ENCODE peak calls at places on chromosome 20, in nine cellular contexts. N is glutamatergic neuron, J is AG10803, Q is mucosa of descending colon, K is cardiac fibroblast, E is type B pancreatic cell, C is epithelial cell of esophagus, M is breast epithelium, H is tibial artery. Y is an unnamed sample.

GRCh38 chr20:50012282-50013263 is 29.8 kb downstream of the SNAI1 start:
- DNase-seq in M (no peak), C (no peak), J (no peak), E (no peak), H (no peak), N (no peak), K (no peak), Q (no peak), Y (peak)

GRCh38 chr20:47735412-47736400 is 49.6 kb downstream of the SULF2 start:
- DNase-seq in C (no peak), M (peak), N (no peak), J (peak), H (no peak), K (peak), E (no peak), Q (no peak), Y (no peak)

GRCh38 chr20:47480239-47480638 is 21.4 kb upstream of the NCOA3 start:
- DNase-seq in N (no peak), C (no peak), E (no peak), H (no peak), J (no peak), Q (no peak), M (no peak), K (no peak), Y (no peak)

GRCh38 chr20:9330151-9330550 is 184.2 kb upstream of the LAMP5 start:
- DNase-seq in J (no peak), K (no peak), Q (peak), N (no peak), C (no peak), H (no peak), M (no peak), E (no peak), Y (no peak)

GRCh38 chr20:32560989-32561830 is 23.9 kb downstream of the NOL4L start:
- DNase-seq in J (no peak), C (no peak), N (peak), E (no peak), K (no peak), Q (no peak), M (no peak), H (no peak), Y (peak)

GRCh38 chr20:37209193-37209592 is 29.8 kb upstream of the MROH8 start:
- DNase-seq in H (no peak), Q (no peak), C (no peak), E (no peak), K (no peak), M (no peak), J (no peak), N (no peak), Y (no peak)

GRCh38 chr20:53048387-53048786 is 76.2 kb downstream of the TSHZ2 start:
- DNase-seq in E (no peak), J (no peak), M (no peak), Q (no peak), N (no peak), K (no peak), C (no peak), H (no peak), Y (no peak)

GRCh38 chr20:43746344-43747137 is 19.7 kb upstream of the GTSF1L start:
- DNase-seq in K (no peak), Q (no peak), N (no peak), M (no peak), C (no peak), H (no peak), E (no peak), J (no peak), Y (no peak)

GRCh38 chr20:58150772-58151171 is 77.7 kb downstream of the ANKRD60 start:
- DNase-seq in K (no peak), M (no peak), N (peak), C (no peak), H (no peak), J (no peak), E (no peak), Q (peak), Y (peak)

GRCh38 chr20:44212792-44213191 is 2.2 kb upstream of the OSER1 start:
- DNase-seq in Q (no peak), M (no peak), J (no peak), C (peak), H (no peak), K (no peak), E (no peak), N (no peak), Y (no peak)

GRCh38 chr20:49700411-49701185 is 13.1 kb downstream of the B4GALT5 start:
- DNase-seq in C (peak), K (peak), H (no peak), Q (no peak), E (no peak), J (peak), M (no peak), N (no peak), Y (no peak)

GRCh38 chr20:25280051-25280573 is 32.2 kb downstream of the PYGB start:
- DNase-seq in Q (peak), J (no peak), E (no peak), K (no peak), H (peak), N (peak), C (no peak), M (peak), Y (no peak)

GRCh38 chr20:47785900-47786762 is 850 bp upstream of the SULF2 start:
- DNase-seq in H (peak), N (peak), E (peak), J (peak), K (peak), M (peak), C (peak), Q (peak), Y (peak)

GRCh38 chr20:45968801-45969711 is 2.9 kb downstream of the ZNF335 start:
- DNase-seq in M (no peak), N (no peak), C (no peak), E (no peak), J (peak), H (peak), K (no peak), Q (no peak), Y (no peak)

GRCh38 chr20:59665656-59666555 is 61.6 kb downstream of the PHACTR3 start:
- DNase-seq in J (no peak), Q (no peak), C (no peak), M (no peak), E (peak), H (no peak), N (no peak), K (no peak), Y (no peak)

GRCh38 chr20:48738399-48739304 is 89.1 kb downstream of the PREX1 start:
- DNase-seq in J (no peak), E (no peak), M (no peak), K (no peak), C (no peak), Q (no peak), H (no peak), N (no peak), Y (peak)

GRCh38 chr20:56411759-56412472 is at the start of gene CASS4:
- DNase-seq in M (no peak), C (no peak), K (peak), H (no peak), J (peak), E (no peak), Q (no peak), N (no peak), Y (peak)

DNA sequence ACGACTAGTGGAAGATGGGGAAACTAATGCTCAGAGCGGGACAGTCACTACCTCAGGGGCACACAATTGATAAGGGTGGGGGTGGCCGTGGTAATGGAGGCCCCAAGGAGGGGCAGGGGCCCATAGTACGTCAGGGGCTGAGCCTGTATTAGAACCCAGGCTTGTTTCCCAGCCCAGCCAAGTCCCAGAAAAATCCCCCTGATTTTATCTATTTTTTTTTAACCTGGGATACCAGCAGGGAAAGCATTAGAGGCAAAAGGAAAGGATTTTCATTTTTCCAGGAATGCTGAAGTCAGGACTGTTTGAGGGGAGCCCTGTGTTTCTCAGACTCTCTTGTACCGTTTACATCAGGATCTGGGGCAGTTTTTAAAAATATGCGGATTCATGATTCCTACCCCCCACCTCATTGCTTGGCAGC is 382 bp downstream of the MYH7B start:
- DNase-seq in H (no peak), C (no peak), J (no peak), Q (no peak), M (no peak), E (no peak), K (no peak), N (no peak), Y (no peak)
- TF ChIP-seq CTCF in H (no peak), C (no peak), J (no peak), Q (no peak), M (no peak), E (no peak), K (no peak), N (no peak), Y (no peak)

GRCh38 chr20:15482525-15482924 is 1090.7 kb downstream of the KIF16B start:
- DNase-seq in M (no peak), H (no peak), E (no peak), C (peak), N (no peak), J (no peak), Q (no peak), K (no peak), Y (no peak)
- TF ChIP-seq CTCF in M (no peak), H (no peak), E (no peak), C (peak), N (no peak), J (no peak), Q (no peak), K (no peak), Y (no peak)

GRCh38 chr20:12057778-12058177 is 140.1 kb downstream of the BTBD3 start:
- DNase-seq in N (no peak), Q (no peak), J (no peak), E (no peak), K (no peak), M (no peak), C (no peak), H (no peak), Y (no peak)

GRCh38 chr20:12064540-12064939 is 146.8 kb downstream of the BTBD3 start:
- DNase-seq in N (no peak), Q (no peak), J (no peak), E (no peak), K (no peak), H (no peak), C (no peak), M (no peak), Y (no peak)

GRCh38 chr20:12058201-12058600 is 140.5 kb downstream of the BTBD3 start:
- DNase-seq in J (peak), C (no peak), E (no peak), N (no peak), Q (no peak), M (no peak), H (no peak), K (peak), Y (no peak)

GRCh38 chr20:12063106-12063505 is 145.4 kb downstream of the BTBD3 start:
- DNase-seq in E (no peak), N (no peak), K (no peak), C (no peak), M (no peak), Q (no peak), J (no peak), H (no peak), Y (no peak)

GRCh38 chr20:12061471-12061870 is 143.8 kb downstream of the BTBD3 start:
- DNase-seq in E (no peak), N (no peak), C (no peak), M (no peak), Q (no peak), H (no peak), K (peak), J (peak), Y (no peak)
- TF ChIP-seq CTCF in E (no peak), N (no peak), C (no peak), M (no peak), Q (no peak), H (no peak), K (no peak), J (no peak), Y (no peak)

GRCh38 chr20:54212226-54212625 is 4.3 kb downstream of the PFDN4 start:
- DNase-seq in J (peak), C (no peak), H (no peak), K (peak), M (no peak), Q (no peak), E (no peak), N (no peak), Y (no peak)

GRCh38 chr20:54207053-54207742 is 689 bp upstream of the PFDN4 start:
- DNase-seq in E (no peak), H (no peak), K (no peak), C (no peak), J (no peak), N (no peak), Q (no peak), M (no peak), Y (no peak)

GRCh38 chr20:54209216-54209813 is 1.4 kb downstream of the PFDN4 start:
- DNase-seq in H (no peak), J (no peak), M (no peak), K (no peak), C (no peak), N (no peak), E (no peak), Q (no peak), Y (no peak)

GRCh38 chr20:54207743-54208491 is at the start of gene PFDN4:
- DNase-seq in M (peak), K (peak), C (peak), Q (peak), H (peak), E (peak), J (peak), N (peak), Y (peak)

GRCh38 chr20:54208492-54209044 is 681 bp downstream of the PFDN4 start:
- DNase-seq in J (peak), H (no peak), Q (no peak), E (no peak), M (no peak), N (no peak), C (peak), K (peak), Y (peak)
- TF ChIP-seq CTCF in J (no peak), H (no peak), Q (no peak), E (no peak), M (no peak), N (no peak), C (no peak), K (no peak), Y (no peak)

DNA sequence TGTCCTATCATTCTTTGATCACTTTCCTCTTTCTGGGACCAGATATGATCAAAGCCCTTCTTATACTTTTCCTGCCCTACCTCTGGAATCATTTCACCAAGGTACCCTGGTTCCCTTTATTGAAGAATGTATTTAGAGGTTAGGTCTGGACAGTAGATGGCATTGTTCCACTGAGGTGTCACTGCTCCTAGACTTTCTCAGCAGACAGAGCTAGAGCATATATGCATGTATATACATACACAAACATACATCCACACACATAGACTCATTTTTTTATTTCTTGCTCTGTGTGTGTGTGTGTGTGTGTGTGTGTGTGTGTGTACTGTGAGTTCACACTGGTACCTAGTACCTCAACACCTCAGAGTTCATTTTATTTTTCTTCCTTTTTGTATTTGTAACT is 40.9 kb downstream of the PTPRA start:
- DNase-seq in Q (no peak), E (no peak), K (peak), N (no peak), C (peak), H (no peak), J (no peak), M (no peak), Y (no peak)
- TF ChIP-seq CTCF in Q (no peak), E (peak), K (peak), N (no peak), C (peak), H (no peak), J (no peak), M (no peak), Y (no peak)

GRCh38 chr20:61874421-61875068 is 191.1 kb downstream of the TAF4 start:
- DNase-seq in H (no peak), K (no peak), M (peak), J (peak), E (no peak), C (peak), N (peak), Q (no peak), Y (peak)
- TF ChIP-seq CTCF in H (no peak), K (peak), M (peak), J (peak), E (peak), C (peak), N (no peak), Q (no peak), Y (no peak)

GRCh38 chr20:6142348-6142993 is 19.6 kb upstream of the FERMT1 start:
- DNase-seq in C (peak), K (peak), Q (no peak), N (peak), E (no peak), M (no peak), H (no peak), J (peak), Y (peak)

DNA sequence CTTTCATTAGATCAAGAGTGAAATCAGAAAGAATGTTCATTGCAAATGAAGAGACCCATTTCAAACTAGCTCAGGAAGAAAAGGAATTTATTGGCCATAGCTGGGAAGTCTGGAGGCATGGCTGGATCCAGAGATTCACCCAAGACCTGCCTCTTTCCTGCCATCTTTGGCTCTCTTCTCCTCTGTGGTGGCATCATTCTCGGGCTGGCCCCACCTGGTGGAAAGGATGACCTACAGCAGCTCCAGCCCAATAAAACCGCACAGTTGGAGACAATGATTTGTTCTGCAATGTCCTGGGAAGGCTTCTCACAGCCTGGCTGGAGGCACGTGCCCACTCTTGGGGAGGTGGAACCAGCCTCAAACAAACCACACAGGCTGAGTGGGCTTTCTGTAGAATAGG is 18.1 kb upstream of the FERMT1 start:
- DNase-seq in K (no peak), M (no peak), H (no peak), E (no peak), Q (no peak), J (no peak), C (no peak), N (no peak), Y (peak)
- TF ChIP-seq CTCF in K (no peak), M (no peak), H (no peak), E (peak), Q (no peak), J (no peak), C (peak), N (no peak), Y (no peak)

DNA sequence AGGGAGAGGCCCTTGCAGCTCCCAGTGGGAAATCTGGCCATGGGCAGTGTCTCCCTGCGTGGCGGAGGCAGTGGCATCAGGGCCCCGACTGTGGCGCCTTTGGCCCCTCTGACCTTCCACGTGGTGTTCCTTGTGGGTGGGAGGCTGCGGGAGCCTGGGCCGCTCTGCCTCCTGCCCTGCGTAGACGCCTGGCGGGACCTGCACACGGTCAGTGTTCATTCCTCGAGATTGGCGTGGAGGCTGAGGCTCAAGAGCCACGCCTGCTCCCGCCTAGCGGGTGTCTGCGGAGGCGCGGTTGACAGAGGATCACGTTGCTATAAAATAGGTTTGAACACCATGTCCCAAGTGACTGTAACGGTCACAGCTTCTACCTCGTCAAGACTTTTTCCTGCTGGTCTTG is 14.0 kb downstream of the COL9A3 start:
- DNase-seq in E (no peak), H (no peak), J (no peak), N (peak), K (no peak), Q (peak), C (no peak), M (no peak), Y (no peak)
- TF ChIP-seq CTCF in E (no peak), H (no peak), J (no peak), N (no peak), K (no peak), Q (no peak), C (no peak), M (no peak), Y (no peak)

Y was measured in activated CD8-positive, alpha-beta T cell treated with anti-CD3 and anti-CD28 coated beads for 36 hours.